ENCODE peak calls at places on chromosomes 16 and 17, in ten cellular contexts. Y is pancreas; C is prostate gland; D is cardiac fibroblast; G is NCI-H1694; S is activated T-helper 1 cell treated with Interleukin-2 at 50 U/mL for 16 hours; A is activated naive CD4-positive, alpha-beta T cell; O is fibroblast of lung; V is hepatic stellate cell; K is T-helper 22 cell. T is an unnamed sample.

GRCh38 chr16:16143038-16143763 is 80.1 kb downstream of the ABCC6 start:
- DNase-seq in V (no peak), K (no peak), S (no peak), A (no peak), G (no peak), C (no peak), D (no peak), Y (no peak), O (no peak), T (no peak)

GRCh38 chr17:42180922-42181850 is at the start of gene KCNH4:
- DNase-seq in K (peak; percentile 78), C (peak; percentile 38), D (peak; percentile 77), A (peak; percentile 68), V (peak; percentile 78), O (peak; percentile 41), G (peak; percentile 69), Y (peak; percentile 54), S (peak; percentile 70), T (peak; percentile 75)

GRCh38 chr16:50683689-50684374 is 2.7 kb upstream of the SNX20 start:
- DNase-seq in O (no peak), Y (no peak), A (peak; percentile 19), D (no peak), C (no peak), V (no peak), K (peak; percentile 43), G (no peak), S (no peak), T (no peak)

GRCh38 chr17:61467416-61468262 is 15.4 kb downstream of the TBX4 start:
- DNase-seq in C (no peak), V (peak; percentile 59), D (peak; percentile 60), K (no peak), A (no peak), O (peak; percentile 53), S (no peak), Y (no peak), G (no peak), T (no peak)

GRCh38 chr16:84484579-84485254 is 19.7 kb downstream of the MEAK7 start:
- DNase-seq in Y (no peak), D (peak; percentile 73), K (no peak), A (peak; percentile 7), S (no peak), O (peak; percentile 41), V (peak; percentile 60), G (no peak), C (peak; percentile 65), T (no peak)

GRCh38 chr17:7479389-7480192 is at the start of gene ZBTB4:
- DNase-seq in O (peak; percentile 60), K (peak; percentile 62), S (peak; percentile 65), Y (peak; percentile 56), G (no peak), C (peak; percentile 62), D (peak; percentile 55), V (peak; percentile 81), A (peak; percentile 67), T (no peak)

GRCh38 chr16:66030036-66030435 is 336.5 kb upstream of the CDH5 start:
- DNase-seq in S (no peak), K (no peak), C (no peak), D (peak; percentile 80), O (peak; percentile 82), G (no peak), A (no peak), V (peak; percentile 19), Y (no peak), T (no peak)

GRCh38 chr16:67917140-67917851 is 14.4 kb downstream of the CTRL start:
- DNase-seq in K (no peak), S (no peak), A (no peak), Y (no peak), D (peak; percentile 38), O (peak; percentile 20), V (no peak), C (no peak), G (no peak), T (no peak)

GRCh38 chr17:64775701-64776570 is 113.8 kb upstream of the SMURF2 start:
- DNase-seq in C (no peak), D (no peak), K (no peak), Y (no peak), V (no peak), O (no peak), S (no peak), G (no peak), A (no peak), T (no peak)

GRCh38 chr17:80476877-80477646 is 655 bp upstream of the NPTX1 start:
- DNase-seq in G (no peak), D (no peak), S (no peak), K (no peak), C (no peak), A (no peak), Y (no peak), V (no peak), O (no peak), T (peak; percentile 20)

GRCh38 chr16:30997887-30998711 is 12.3 kb downstream of the STX1B start:
- DNase-seq in K (no peak), D (peak; percentile 57), A (no peak), V (peak; percentile 97), G (no peak), Y (no peak), C (no peak), S (no peak), O (peak; percentile 92), T (no peak)

GRCh38 chr16:54928016-54928356 is 2.7 kb upstream of the IRX5 start:
- DNase-seq in Y (no peak), K (no peak), D (no peak), O (peak; percentile 34), A (no peak), G (peak; percentile 6), C (no peak), V (no peak), S (no peak), T (no peak)

GRCh38 chr16:74991268-74991592 is 6.3 kb upstream of the WDR59 start:
- DNase-seq in D (no peak), V (no peak), G (no peak), A (no peak), K (no peak), C (no peak), S (no peak), Y (no peak), O (no peak), T (no peak)

GRCh38 chr16:6209355-6209930 is 1111.8 kb upstream of the EEF2KMT start:
- DNase-seq in K (no peak), O (no peak), C (no peak), D (no peak), Y (no peak), V (no peak), A (no peak), S (no peak), G (no peak), T (no peak)

GRCh38 chr17:64938925-64939474 is 19.7 kb upstream of the LRRC37A3 start:
- DNase-seq in D (peak; percentile 53), Y (no peak), G (no peak), K (no peak), C (no peak), O (no peak), V (peak; percentile 38), S (no peak), A (peak; percentile 35), T (no peak)

GRCh38 chr16:85253127-85253941 is 141.1 kb upstream of the CIBAR2 start:
- DNase-seq in K (no peak), S (peak; percentile 39), Y (peak; percentile 51), V (peak; percentile 78), C (peak; percentile 32), G (peak; percentile 80), D (peak; percentile 42), A (peak; percentile 60), O (peak; percentile 23), T (no peak)

GRCh38 chr17:35849469-35850348 is 19.0 kb downstream of the HEATR9 start:
- DNase-seq in Y (peak; percentile 11), D (peak; percentile 90), G (peak; percentile 76), A (peak; percentile 3), C (peak; percentile 38), K (no peak), V (peak; percentile 57), O (peak; percentile 53), S (peak; percentile 11), T (peak; percentile 29)

GRCh38 chr16:84532299-84532724 is 27.9 kb upstream of the MEAK7 start:
- DNase-seq in A (no peak), G (no peak), C (peak; percentile 35), Y (no peak), O (peak; percentile 99), V (peak; percentile 92), S (no peak), K (no peak), D (peak; percentile 93), T (no peak)

GRCh38 chr17:6124856-6125255 is 54.7 kb downstream of the WSCD1 start:
- DNase-seq in S (no peak), A (no peak), D (no peak), K (no peak), V (no peak), O (no peak), Y (no peak), C (no peak), G (no peak), T (no peak)

GRCh38 chr17:61517265-61517664 is 65.0 kb downstream of the TBX4 start:
- DNase-seq in Y (no peak), V (no peak), G (no peak), O (no peak), S (no peak), C (no peak), D (no peak), K (no peak), A (no peak), T (no peak)

GRCh38 chr17:60630352-60630751 is 30.4 kb downstream of the PPM1D start:
- DNase-seq in G (peak; percentile 71), D (peak; percentile 71), Y (no peak), S (no peak), K (no peak), A (no peak), O (no peak), V (peak; percentile 10), C (peak; percentile 17), T (no peak)

GRCh38 chr17:68351395-68351794 is 60.1 kb downstream of the ARSG start:
- DNase-seq in C (no peak), S (no peak), V (peak; percentile 35), O (peak; percentile 61), D (peak; percentile 59), Y (no peak), K (no peak), A (no peak), G (no peak), T (no peak)

GRCh38 chr16:10579575-10579964 is 828 bp downstream of the EMP2 start:
- DNase-seq in K (no peak), A (no peak), O (no peak), C (no peak), G (no peak), Y (no peak), D (no peak), S (no peak), V (no peak), T (no peak)

GRCh38 chr16:64964126-64964540 is 157.7 kb downstream of the CDH11 start:
- DNase-seq in D (peak; percentile 60), A (no peak), K (no peak), C (no peak), O (peak; percentile 86), Y (no peak), G (no peak), S (no peak), V (no peak), T (no peak)

GRCh38 chr16:47734987-47735594 is 274.0 kb downstream of the PHKB start:
- DNase-seq in O (no peak), V (no peak), D (no peak), S (no peak), K (no peak), A (no peak), Y (peak; percentile 74), G (no peak), C (peak; percentile 59), T (peak; percentile 38)

GRCh38 chr16:84141143-84141670 is 3.8 kb downstream of the HSDL1 start:
- DNase-seq in C (no peak), S (no peak), K (no peak), Y (no peak), A (no peak), V (no peak), G (peak; percentile 18), O (no peak), D (no peak), T (no peak)

GRCh38 chr17:17035920-17036319 is 6.3 kb upstream of the MPRIP start:
- DNase-seq in K (no peak), O (no peak), D (no peak), C (no peak), S (no peak), A (no peak), G (no peak), V (no peak), Y (no peak), T (no peak)

GRCh38 chr17:18978655-18979054 is 25.9 kb downstream of the FAM83G start:
- DNase-seq in D (no peak), G (no peak), V (no peak), K (no peak), Y (no peak), A (no peak), S (no peak), O (no peak), C (no peak), T (no peak)